ENCODE peak calls at places on chromosome 13, in ten cellular contexts. T is neuronal stem cell, N is fibroblast of lung, Y is OCI-LY7, M is neural progenitor cell, F is A549, X is endothelial cell of umbilical vein, O is K562, S is H9, R is PC-9. B is an unnamed sample. For H3K4me1, the result is how much of the 10 kb centered on the place peaks cover.

GRCh38 chr13:39862891-39863290 is 207.4 kb downstream of the COG6 start:
- DNase-seq in M (no peak), S (no peak), Y (no peak), T (no peak), R (no peak), X (peak), O (no peak), F (no peak), N (no peak), B (no peak)

GRCh38 chr13:80379245-80379644 is 38.3 kb upstream of the SPRY2 start:
- DNase-seq in M (no peak), R (no peak), N (peak), X (no peak), Y (no peak), F (peak), O (no peak), T (no peak), S (no peak), B (peak)

GRCh38 chr13:70523622-70524021 is 415.4 kb upstream of the KLHL1 start:
- DNase-seq in F (no peak), O (no peak), M (no peak), N (peak), S (no peak), T (no peak), Y (no peak), R (no peak), X (no peak), B (no peak)

GRCh38 chr13:102400619-102401125 is 1.2 kb downstream of the FGF14 start:
- DNase-seq in M (peak), X (no peak), F (no peak), S (peak), R (no peak), O (no peak), N (peak), Y (no peak), T (no peak), B (peak)

GRCh38 chr13:113599396-113599795 is 14.8 kb downstream of the TFDP1 start:
- DNase-seq in S (peak), M (no peak), N (no peak), X (no peak), T (no peak), F (no peak), O (no peak), Y (no peak), R (no peak), B (no peak)

GRCh38 chr13:79197933-79198332 is 208.1 kb downstream of the RBM26 start:
- DNase-seq in Y (no peak), N (no peak), O (no peak), M (peak), T (no peak), X (no peak), F (no peak), R (no peak), S (no peak), B (no peak)

GRCh38 chr13:107799001-107799400 is 416.3 kb downstream of the LIG4 start:
- DNase-seq in M (no peak), O (no peak), F (no peak), X (peak), R (no peak), N (no peak), Y (no peak), T (no peak), S (no peak), B (no peak)

GRCh38 chr13:113187263-113187669 is 21.2 kb downstream of the PCID2 start:
- DNase-seq in R (peak), M (no peak), O (peak), Y (no peak), N (peak), X (peak), S (no peak), T (no peak), F (peak), B (peak)

GRCh38 chr13:86918682-86919081 is 752.5 kb upstream of the SLITRK5 start:
- DNase-seq in R (no peak), N (no peak), X (no peak), F (no peak), Y (no peak), S (no peak), O (no peak), T (no peak), M (no peak), B (no peak)

GRCh38 chr13:66077286-66077685 is 1152.8 kb downstream of the PCDH9 start:
- DNase-seq in M (no peak), O (no peak), R (no peak), X (no peak), Y (no peak), N (peak), S (no peak), T (no peak), F (no peak), B (no peak)

GRCh38 chr13:108919036-108919907 is 289.9 kb downstream of the MYO16 start:
- DNase-seq in F (peak), S (no peak), O (no peak), R (peak), X (peak), M (no peak), N (peak), Y (no peak), T (no peak), B (peak)

GRCh38 chr13:49579501-49579900 is 5.9 kb downstream of the RCBTB1 start:
- DNase-seq in X (no peak), S (no peak), Y (no peak), N (no peak), R (no peak), T (no peak), F (no peak), O (no peak), M (no peak), B (no peak)

GRCh38 chr13:99308481-99309087 is 1.4 kb upstream of the GPR183 start:
- DNase-seq in T (no peak), F (no peak), S (no peak), Y (no peak), N (peak), M (no peak), X (no peak), O (no peak), R (no peak), B (no peak)

GRCh38 chr13:94006271-94006670 is 473.2 kb downstream of the DCT start:
- DNase-seq in F (no peak), O (no peak), M (no peak), R (no peak), X (no peak), S (no peak), N (no peak), T (no peak), Y (no peak), B (no peak)

GRCh38 chr13:99269627-99270252 is 11.6 kb upstream of the GPR18 start:
- DNase-seq in S (no peak), T (no peak), Y (peak), M (peak), X (peak), O (peak), F (peak), R (no peak), N (peak), B (peak)

GRCh38 chr13:94933230-94933751 is 220.9 kb upstream of the SOX21 start:
- DNase-seq in F (no peak), M (no peak), O (no peak), T (no peak), X (no peak), R (no peak), N (no peak), S (no peak), Y (no peak), B (no peak)

GRCh38 chr13:102487330-102487729 is 85.5 kb upstream of the FGF14 start:
- DNase-seq in N (no peak), T (no peak), Y (no peak), M (no peak), O (no peak), X (no peak), F (no peak), S (no peak), R (no peak), B (no peak)

GRCh38 chr13:100789481-100789880 is 114.9 kb upstream of the TMTC4 start:
- DNase-seq in Y (no peak), F (no peak), S (no peak), M (no peak), O (no peak), T (no peak), R (no peak), X (peak), N (no peak), B (peak)

GRCh38 chr13:24127116-24127631 is 33.3 kb upstream of the SPATA13 start:
- DNase-seq in O (no peak), S (no peak), R (peak), X (no peak), M (no peak), N (no peak), T (no peak), F (peak), Y (no peak), B (no peak)

GRCh38 chr13:24123761-24124160 is 36.8 kb upstream of the SPATA13 start:
- DNase-seq in F (no peak), S (no peak), R (no peak), N (no peak), Y (no peak), O (no peak), T (no peak), M (no peak), X (no peak), B (no peak)

GRCh38 chr13:24128962-24129361 is 31.6 kb upstream of the SPATA13 start:
- DNase-seq in X (no peak), T (no peak), S (no peak), N (no peak), M (no peak), O (no peak), R (no peak), Y (no peak), F (no peak), B (no peak)

GRCh38 chr13:24128112-24128511 is 32.4 kb upstream of the SPATA13 start:
- DNase-seq in T (no peak), Y (no peak), M (no peak), N (no peak), X (no peak), F (no peak), S (no peak), O (no peak), R (peak), B (no peak)

GRCh38 chr13:24124789-24125476 is 35.6 kb upstream of the SPATA13 start:
- DNase-seq in Y (peak), X (peak), R (no peak), F (no peak), N (no peak), T (no peak), O (no peak), M (peak), S (no peak), B (no peak)
- H3K4me2 ChIP-seq in Y (no peak), X (no peak), R (no peak), F (no peak), N (no peak), T (no peak), O (no peak), M (peak), S (no peak), B (no peak)

GRCh38 chr13:33537691-33538090 is 252.1 kb upstream of the STARD13 start:
- DNase-seq in X (no peak), F (no peak), S (no peak), M (no peak), O (no peak), R (no peak), T (no peak), Y (no peak), N (no peak), B (no peak)
- H3K4me1 ChIP-seq in X (under half), F (under half), S (under half), M (under half), O (under half), R (under half), T (under half), Y (under half), N (under half), B (under half)

DNA sequence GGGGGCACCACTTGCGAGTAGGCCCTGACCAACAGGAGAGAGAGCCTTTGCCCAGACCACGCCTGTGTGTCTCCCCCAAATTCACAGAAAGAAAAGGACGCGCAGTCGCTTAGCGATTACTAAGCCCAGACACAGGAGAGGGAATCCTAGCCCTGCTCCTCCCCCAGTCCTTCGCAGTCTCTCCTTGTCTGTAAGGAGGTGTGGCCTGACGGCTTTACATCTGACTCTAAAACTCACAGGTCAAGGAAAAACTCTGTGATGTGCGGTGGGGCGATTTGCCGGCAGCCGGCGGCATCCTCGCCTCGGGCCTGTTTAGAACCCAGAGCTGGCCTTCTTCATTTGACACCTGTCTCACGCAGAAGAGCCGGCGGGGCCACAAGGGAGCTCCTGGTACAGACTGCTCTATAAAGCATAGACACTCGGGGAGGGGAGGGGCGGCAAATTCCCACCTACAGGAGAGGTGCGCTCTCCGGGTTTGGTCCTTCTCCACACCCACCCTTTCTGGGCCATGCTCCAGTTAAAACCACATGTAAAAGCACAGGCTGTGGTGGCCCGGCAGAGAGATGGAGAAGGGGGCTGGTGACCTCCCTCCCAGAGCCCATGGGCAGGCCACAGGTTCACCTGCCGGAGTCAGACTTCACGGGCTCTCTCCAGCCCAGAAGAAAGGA is 17.8 kb downstream of the GPR12 start:
- DNase-seq in F (no peak), R (no peak), O (no peak), Y (no peak), X (no peak), M (peak), N (no peak), S (peak), T (no peak), B (no peak)
- H3K4me2 ChIP-seq in F (no peak), R (no peak), O (no peak), Y (no peak), X (no peak), M (peak), N (no peak), S (peak), T (no peak), B (no peak)

GRCh38 chr13:46385946-46386345 is 1.1 kb downstream of the RUBCNL start:
- DNase-seq in S (peak), Y (peak), M (peak), X (no peak), R (no peak), O (no peak), F (no peak), N (no peak), T (no peak), B (no peak)
- H3K4me1 ChIP-seq in S (under half), Y (half or more), M (under half), X (under half), R (under half), O (under half), F (under half), N (under half), T (under half), B (under half)

GRCh38 chr13:111177081-111177711 is 62.1 kb downstream of the ARHGEF7 start:
- DNase-seq in S (no peak), F (no peak), R (peak), O (no peak), N (peak), X (peak), T (no peak), M (no peak), Y (no peak), B (peak)

GRCh38 chr13:111177803-111178389 is 62.8 kb downstream of the ARHGEF7 start:
- DNase-seq in T (no peak), N (peak), Y (no peak), O (no peak), M (no peak), F (no peak), X (peak), R (peak), S (no peak), B (peak)

GRCh38 chr13:111176421-111176820 is 61.3 kb downstream of the ARHGEF7 start:
- DNase-seq in O (no peak), M (no peak), R (peak), F (no peak), S (no peak), T (no peak), N (no peak), Y (no peak), X (no peak), B (no peak)

GRCh38 chr13:111179908-111180756 is 65.0 kb downstream of the ARHGEF7 start:
- DNase-seq in X (no peak), O (no peak), F (no peak), R (peak), T (no peak), Y (no peak), M (no peak), S (no peak), N (no peak), B (no peak)

DNA sequence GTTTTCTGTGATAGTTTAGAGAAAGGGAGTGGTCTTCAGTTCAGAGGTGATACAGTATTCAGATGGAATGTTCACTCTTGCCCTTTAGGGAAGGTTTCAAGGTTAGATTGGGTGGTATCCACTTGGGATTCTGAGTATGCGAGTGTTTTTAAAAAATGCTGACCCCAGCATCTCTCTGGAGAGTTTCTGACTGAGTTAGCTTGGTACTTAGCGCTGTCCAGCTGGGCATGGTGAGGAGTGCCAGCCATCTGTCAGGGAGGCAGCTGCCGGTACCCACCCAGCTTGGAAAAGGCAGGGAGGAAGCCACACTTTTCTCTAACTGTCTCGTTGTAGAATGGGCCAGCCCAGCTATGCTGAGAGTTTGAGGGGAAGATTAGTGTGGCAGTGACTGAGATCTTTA is 63.3 kb downstream of the ARHGEF7 start:
- DNase-seq in F (no peak), Y (no peak), N (no peak), M (no peak), T (no peak), S (no peak), R (no peak), O (no peak), X (no peak), B (no peak)
- H3K4me2 ChIP-seq in F (no peak), Y (no peak), N (no peak), M (no peak), T (no peak), S (no peak), R (no peak), O (no peak), X (no peak), B (no peak)

B was measured in mammary epithelial cell.